ENCODE peak calls at places on chromosomes 13 and 19, in nine cellular contexts. One of them, this sample, is unnamed.

GRCh38 chr13:73934215-73934623 is 200.0 kb downstream of the KLF12 start:
- DNase-seq in CD4-positive, alpha-beta T cell: no peak
- DNase-seq in endodermal cell: no peak
- DNase-seq in AG04450: no peak
- DNase-seq in astrocyte: peak; percentile 30
- DNase-seq in pancreas: no peak
- DNase-seq in PC-9: no peak
- DNase-seq in cardiac muscle cell: no peak
- DNase-seq in effector memory CD4-positive, alpha-beta T cell: no peak
- DNase-seq in this sample: no peak

GRCh38 chr19:3243851-3244700 is 19.6 kb downstream of the CELF5 start:
- DNase-seq in CD4-positive, alpha-beta T cell: peak; percentile 48
- DNase-seq in endodermal cell: peak; percentile 91
- DNase-seq in AG04450: peak; percentile 23
- DNase-seq in astrocyte: peak; percentile 47
- DNase-seq in pancreas: peak; percentile 47
- DNase-seq in PC-9: peak; percentile 21
- DNase-seq in cardiac muscle cell: peak; percentile 68
- DNase-seq in effector memory CD4-positive, alpha-beta T cell: no peak
- DNase-seq in this sample: peak; percentile 31

GRCh38 chr13:33031277-33031676 is 15.1 kb downstream of the KL start:
- DNase-seq in CD4-positive, alpha-beta T cell: no peak
- DNase-seq in endodermal cell: no peak
- DNase-seq in AG04450: no peak
- DNase-seq in astrocyte: no peak
- DNase-seq in pancreas: no peak
- DNase-seq in PC-9: no peak
- DNase-seq in cardiac muscle cell: no peak
- DNase-seq in effector memory CD4-positive, alpha-beta T cell: no peak
- DNase-seq in this sample: no peak

GRCh38 chr13:104571161-104571889 is 1505.1 kb upstream of the SLC10A2 start:
- DNase-seq in CD4-positive, alpha-beta T cell: no peak
- DNase-seq in endodermal cell: peak; percentile 91
- DNase-seq in AG04450: peak; percentile 41
- DNase-seq in astrocyte: peak; percentile 96
- DNase-seq in pancreas: peak; percentile 30
- DNase-seq in PC-9: peak; percentile 72
- DNase-seq in cardiac muscle cell: peak; percentile 90
- DNase-seq in effector memory CD4-positive, alpha-beta T cell: no peak
- DNase-seq in this sample: peak; percentile 78

GRCh38 chr13:20401958-20402856 is 123.5 kb downstream of the CRYL1 start:
- DNase-seq in CD4-positive, alpha-beta T cell: no peak
- DNase-seq in endodermal cell: peak; percentile 39
- DNase-seq in AG04450: no peak
- DNase-seq in astrocyte: peak; percentile 79
- DNase-seq in pancreas: no peak
- DNase-seq in PC-9: peak; percentile 53
- DNase-seq in cardiac muscle cell: peak; percentile 50
- DNase-seq in effector memory CD4-positive, alpha-beta T cell: no peak
- DNase-seq in this sample: no peak

GRCh38 chr13:28423010-28423409 is 71.9 kb downstream of the FLT1 start:
- DNase-seq in CD4-positive, alpha-beta T cell: no peak
- DNase-seq in endodermal cell: no peak
- DNase-seq in AG04450: no peak
- DNase-seq in astrocyte: no peak
- DNase-seq in pancreas: no peak
- DNase-seq in PC-9: no peak
- DNase-seq in cardiac muscle cell: no peak
- DNase-seq in effector memory CD4-positive, alpha-beta T cell: no peak
- DNase-seq in this sample: peak; percentile 27

GRCh38 chr19:33296473-33297060 is 5.8 kb downstream of the CEBPA start:
- DNase-seq in CD4-positive, alpha-beta T cell: no peak
- DNase-seq in endodermal cell: peak; percentile 61
- DNase-seq in AG04450: no peak
- DNase-seq in astrocyte: no peak
- DNase-seq in pancreas: no peak
- DNase-seq in PC-9: no peak
- DNase-seq in cardiac muscle cell: no peak
- DNase-seq in effector memory CD4-positive, alpha-beta T cell: no peak
- DNase-seq in this sample: no peak

GRCh38 chr13:90868321-90868920 is 479.1 kb upstream of the MIR17HG start:
- DNase-seq in CD4-positive, alpha-beta T cell: no peak
- DNase-seq in endodermal cell: no peak
- DNase-seq in AG04450: no peak
- DNase-seq in astrocyte: peak; percentile 10
- DNase-seq in pancreas: no peak
- DNase-seq in PC-9: peak; percentile 13
- DNase-seq in cardiac muscle cell: peak; percentile 42
- DNase-seq in effector memory CD4-positive, alpha-beta T cell: no peak
- DNase-seq in this sample: no peak

GRCh38 chr13:38002596-38002995 is 133.0 kb upstream of the TRPC4 start:
- DNase-seq in CD4-positive, alpha-beta T cell: no peak
- DNase-seq in endodermal cell: no peak
- DNase-seq in AG04450: no peak
- DNase-seq in astrocyte: no peak
- DNase-seq in pancreas: no peak
- DNase-seq in PC-9: no peak
- DNase-seq in cardiac muscle cell: no peak
- DNase-seq in effector memory CD4-positive, alpha-beta T cell: no peak
- DNase-seq in this sample: no peak

GRCh38 chr13:47046706-47047105 is 149.9 kb upstream of the HTR2A start:
- DNase-seq in CD4-positive, alpha-beta T cell: no peak
- DNase-seq in endodermal cell: no peak
- DNase-seq in AG04450: no peak
- DNase-seq in astrocyte: no peak
- DNase-seq in pancreas: no peak
- DNase-seq in PC-9: no peak
- DNase-seq in cardiac muscle cell: no peak
- DNase-seq in effector memory CD4-positive, alpha-beta T cell: no peak
- DNase-seq in this sample: no peak

GRCh38 chr19:43313711-43314495 is 39.6 kb upstream of the CD177 start:
- DNase-seq in CD4-positive, alpha-beta T cell: no peak
- DNase-seq in endodermal cell: no peak
- DNase-seq in AG04450: no peak
- DNase-seq in astrocyte: no peak
- DNase-seq in pancreas: no peak
- DNase-seq in PC-9: no peak
- DNase-seq in cardiac muscle cell: no peak
- DNase-seq in effector memory CD4-positive, alpha-beta T cell: no peak
- DNase-seq in this sample: no peak

DNA sequence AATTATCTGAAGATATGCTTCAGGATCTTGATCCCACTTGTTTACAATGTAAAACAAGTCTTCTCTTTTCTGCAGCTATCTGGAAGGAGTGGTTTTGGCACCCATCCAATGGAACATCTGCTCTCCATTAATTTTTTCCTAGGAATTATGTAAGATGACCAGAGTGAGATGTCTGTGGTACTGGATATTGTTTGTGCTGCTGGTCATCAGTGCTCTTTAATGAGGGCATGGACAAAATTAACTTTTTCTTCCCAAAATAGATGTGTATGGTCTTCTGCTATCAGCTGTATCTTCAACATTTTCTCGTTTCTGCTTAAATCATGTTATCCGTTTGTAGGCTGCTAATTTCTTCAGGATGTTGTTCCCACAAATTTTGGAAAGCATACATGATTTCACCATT is 415.4 kb upstream of the KLHL1 start:
- DNase-seq in CD4-positive, alpha-beta T cell: no peak
- DNase-seq in endodermal cell: no peak
- DNase-seq in AG04450: no peak
- DNase-seq in astrocyte: peak; percentile 2
- DNase-seq in pancreas: no peak
- DNase-seq in PC-9: no peak
- DNase-seq in cardiac muscle cell: no peak
- DNase-seq in effector memory CD4-positive, alpha-beta T cell: no peak
- DNase-seq in this sample: peak; percentile 6
- H3K27me3 ChIP-seq in CD4-positive, alpha-beta T cell: no peaks in the 10 kb centered on the region
- H3K27me3 ChIP-seq in endodermal cell: no peaks in the 10 kb centered on the region
- H3K27me3 ChIP-seq in AG04450: no peaks in the 10 kb centered on the region
- H3K27me3 ChIP-seq in astrocyte: no peaks in the 10 kb centered on the region
- H3K27me3 ChIP-seq in pancreas: no peaks in the 10 kb centered on the region
- H3K27me3 ChIP-seq in PC-9: no peaks in the 10 kb centered on the region
- H3K27me3 ChIP-seq in cardiac muscle cell: no peaks in the 10 kb centered on the region
- H3K27me3 ChIP-seq in effector memory CD4-positive, alpha-beta T cell: no peaks in the 10 kb centered on the region
- H3K27me3 ChIP-seq in this sample: no peaks in the 10 kb centered on the region

DNA sequence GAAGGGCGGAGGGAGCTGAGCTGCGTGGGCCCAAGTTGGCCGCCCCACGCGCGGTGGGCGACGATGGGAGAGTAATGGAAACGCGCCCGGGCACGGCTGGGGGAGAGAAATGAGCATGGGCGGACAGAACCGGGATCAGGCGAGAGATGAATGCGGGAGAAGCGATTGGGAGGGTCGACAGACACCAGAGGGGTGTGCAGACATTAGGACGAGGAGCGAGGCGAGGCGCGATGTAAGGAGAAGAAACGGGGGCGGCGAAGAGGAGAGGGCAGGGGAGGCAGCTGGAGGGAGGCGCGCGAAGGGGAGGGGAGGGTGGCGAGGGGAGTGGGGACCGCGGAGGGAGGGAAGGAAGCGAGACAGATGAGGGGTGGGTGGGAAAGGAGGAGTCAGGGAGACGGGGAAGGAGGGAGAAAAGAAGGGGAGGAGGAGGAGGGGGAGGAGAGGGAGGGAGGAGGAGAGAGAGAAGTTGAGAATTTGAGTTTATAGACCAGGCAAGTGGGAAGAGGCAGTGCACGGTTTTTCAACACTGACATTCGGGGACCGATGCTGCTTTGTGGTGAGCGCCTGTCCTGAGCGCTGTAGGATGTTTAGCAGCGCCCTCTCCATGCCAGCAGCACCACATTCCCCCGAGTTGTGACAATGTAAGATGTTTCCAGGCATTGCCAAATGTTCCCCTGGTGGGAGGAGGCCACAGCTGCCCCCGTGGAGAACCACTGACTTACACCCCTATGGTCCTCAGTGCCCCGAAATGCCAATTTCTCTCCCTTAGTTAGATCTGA is at the start of gene SHISA7:
- DNase-seq in CD4-positive, alpha-beta T cell: no peak
- DNase-seq in endodermal cell: no peak
- DNase-seq in AG04450: no peak
- DNase-seq in astrocyte: no peak
- DNase-seq in pancreas: no peak
- DNase-seq in PC-9: no peak
- DNase-seq in cardiac muscle cell: no peak
- DNase-seq in effector memory CD4-positive, alpha-beta T cell: no peak
- DNase-seq in this sample: no peak
- H3K27me3 ChIP-seq in CD4-positive, alpha-beta T cell: peaks cover 77% of the 10 kb centered on the region
- H3K27me3 ChIP-seq in endodermal cell: peaks cover 100% of the 10 kb centered on the region
- H3K27me3 ChIP-seq in AG04450: peaks cover 66% of the 10 kb centered on the region
- H3K27me3 ChIP-seq in astrocyte: peaks cover 57% of the 10 kb centered on the region
- H3K27me3 ChIP-seq in pancreas: no peaks in the 10 kb centered on the region
- H3K27me3 ChIP-seq in PC-9: peaks cover 52% of the 10 kb centered on the region
- H3K27me3 ChIP-seq in cardiac muscle cell: peaks cover 100% of the 10 kb centered on the region
- H3K27me3 ChIP-seq in effector memory CD4-positive, alpha-beta T cell: peaks cover 50% of the 10 kb centered on the region
- H3K27me3 ChIP-seq in this sample: peaks cover 83% of the 10 kb centered on the region

DNA sequence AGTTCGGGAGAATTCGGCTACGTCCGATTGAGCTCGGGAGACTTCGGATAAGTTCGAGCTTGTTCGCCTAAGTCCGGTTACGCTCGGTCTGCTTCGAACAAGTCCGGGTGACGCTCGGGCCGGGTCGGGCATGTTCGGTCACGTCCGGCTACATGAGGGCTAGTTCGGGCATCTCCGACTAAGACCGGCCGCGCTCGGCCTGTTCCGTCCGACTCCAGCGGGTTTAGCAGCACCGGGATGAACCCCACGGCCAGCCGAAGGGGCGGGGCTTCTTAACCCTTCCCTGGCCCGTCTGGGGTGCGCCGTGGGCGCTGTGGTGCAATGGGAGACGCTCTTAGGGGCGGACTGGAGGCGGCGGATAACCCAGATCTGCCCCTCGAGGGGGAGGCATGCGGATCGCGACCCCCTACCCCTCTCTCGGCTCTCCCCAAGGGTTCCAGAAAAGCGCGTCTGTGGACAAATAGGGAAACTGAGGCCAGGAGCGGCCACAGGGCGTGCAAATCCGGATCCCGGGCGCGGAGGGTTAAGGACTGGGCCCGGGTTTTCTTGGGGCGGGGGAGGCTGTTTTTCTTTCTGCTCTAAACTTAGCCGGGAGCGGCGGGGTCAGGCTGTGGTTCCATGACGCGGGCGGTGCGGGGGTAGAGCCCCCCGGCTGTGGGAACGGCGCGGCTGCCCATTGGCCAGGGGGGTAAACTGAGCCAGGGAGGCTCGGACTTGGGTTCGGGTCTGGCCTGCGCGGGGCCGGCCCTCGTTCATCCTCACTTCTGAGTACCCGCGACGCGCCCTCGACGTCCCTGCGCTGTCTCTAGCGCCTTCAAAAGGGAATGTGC is 1.5 kb downstream of the PDE4C start:
- DNase-seq in CD4-positive, alpha-beta T cell: peak; percentile 77
- DNase-seq in endodermal cell: peak; percentile 99
- DNase-seq in AG04450: peak; percentile 99
- DNase-seq in astrocyte: peak; percentile 93
- DNase-seq in pancreas: peak; percentile 99
- DNase-seq in PC-9: peak; percentile 97
- DNase-seq in cardiac muscle cell: peak; percentile 100
- DNase-seq in effector memory CD4-positive, alpha-beta T cell: peak; percentile 75
- DNase-seq in this sample: peak; percentile 98
- H3K27me3 ChIP-seq in CD4-positive, alpha-beta T cell: peaks cover 63% of the 10 kb centered on the region
- H3K27me3 ChIP-seq in endodermal cell: peaks cover 44% of the 10 kb centered on the region
- H3K27me3 ChIP-seq in AG04450: peaks cover 5% of the 10 kb centered on the region
- H3K27me3 ChIP-seq in astrocyte: peaks cover 17% of the 10 kb centered on the region
- H3K27me3 ChIP-seq in pancreas: no peaks in the 10 kb centered on the region
- H3K27me3 ChIP-seq in PC-9: no peaks in the 10 kb centered on the region
- H3K27me3 ChIP-seq in cardiac muscle cell: no peaks in the 10 kb centered on the region
- H3K27me3 ChIP-seq in effector memory CD4-positive, alpha-beta T cell: peaks cover 41% of the 10 kb centered on the region
- H3K27me3 ChIP-seq in this sample: peaks cover 9% of the 10 kb centered on the region

GRCh38 chr13:98749501-98749900 is 3.0 kb downstream of the SLC15A1 start:
- DNase-seq in CD4-positive, alpha-beta T cell: no peak
- DNase-seq in endodermal cell: no peak
- DNase-seq in AG04450: no peak
- DNase-seq in astrocyte: peak; percentile 79
- DNase-seq in pancreas: no peak
- DNase-seq in PC-9: no peak
- DNase-seq in cardiac muscle cell: peak; percentile 48
- DNase-seq in effector memory CD4-positive, alpha-beta T cell: no peak
- DNase-seq in this sample: no peak

GRCh38 chr13:98751397-98752110 is 918 bp downstream of the SLC15A1 start:
- DNase-seq in CD4-positive, alpha-beta T cell: no peak
- DNase-seq in endodermal cell: peak; percentile 83
- DNase-seq in AG04450: no peak
- DNase-seq in astrocyte: peak; percentile 22
- DNase-seq in pancreas: no peak
- DNase-seq in PC-9: peak; percentile 37
- DNase-seq in cardiac muscle cell: peak; percentile 39
- DNase-seq in effector memory CD4-positive, alpha-beta T cell: no peak
- DNase-seq in this sample: no peak

GRCh38 chr13:98755116-98755515 is 2.6 kb upstream of the SLC15A1 start:
- DNase-seq in CD4-positive, alpha-beta T cell: no peak
- DNase-seq in endodermal cell: no peak
- DNase-seq in AG04450: no peak
- DNase-seq in astrocyte: no peak
- DNase-seq in pancreas: no peak
- DNase-seq in PC-9: no peak
- DNase-seq in cardiac muscle cell: no peak
- DNase-seq in effector memory CD4-positive, alpha-beta T cell: no peak
- DNase-seq in this sample: no peak

GRCh38 chr13:98752942-98753290 is 444 bp upstream of the SLC15A1 start:
- DNase-seq in CD4-positive, alpha-beta T cell: no peak
- DNase-seq in endodermal cell: no peak
- DNase-seq in AG04450: no peak
- DNase-seq in astrocyte: no peak
- DNase-seq in pancreas: no peak
- DNase-seq in PC-9: no peak
- DNase-seq in cardiac muscle cell: no peak
- DNase-seq in effector memory CD4-positive, alpha-beta T cell: no peak
- DNase-seq in this sample: no peak

GRCh38 chr13:98752111-98752941 is at the start of gene SLC15A1:
- DNase-seq in CD4-positive, alpha-beta T cell: no peak
- DNase-seq in endodermal cell: peak; percentile 78
- DNase-seq in AG04450: no peak
- DNase-seq in astrocyte: no peak
- DNase-seq in pancreas: peak; percentile 59
- DNase-seq in PC-9: no peak
- DNase-seq in cardiac muscle cell: no peak
- DNase-seq in effector memory CD4-positive, alpha-beta T cell: no peak
- DNase-seq in this sample: no peak
- H3K27me3 ChIP-seq in CD4-positive, alpha-beta T cell: peaks cover 31% of the 10 kb centered on the region
- H3K27me3 ChIP-seq in endodermal cell: peaks cover 48% of the 10 kb centered on the region
- H3K27me3 ChIP-seq in AG04450: peaks cover 39% of the 10 kb centered on the region
- H3K27me3 ChIP-seq in astrocyte: peaks cover 21% of the 10 kb centered on the region
- H3K27me3 ChIP-seq in pancreas: no peaks in the 10 kb centered on the region
- H3K27me3 ChIP-seq in PC-9: no peaks in the 10 kb centered on the region
- H3K27me3 ChIP-seq in cardiac muscle cell: peaks cover 54% of the 10 kb centered on the region
- H3K27me3 ChIP-seq in effector memory CD4-positive, alpha-beta T cell: peaks cover 21% of the 10 kb centered on the region
- H3K27me3 ChIP-seq in this sample: peaks cover 48% of the 10 kb centered on the region